ENCODE peak calls at places on chromosomes 2 and 18, in nine cellular contexts. H is A549, W is cardiac muscle cell, A is pancreas, C is fibroblast of lung, J is GM23338, V is thyroid gland, L is fibroblast of mammary gland, T is Peyer's patch. Y is an unnamed sample.

GRCh38 chr2:32852821-32853220 is 93.9 kb upstream of the LTBP1 start:
- DNase-seq in H (no peak), W (no peak), A (no peak), C (peak; percentile 9), J (no peak), V (peak; percentile 57), L (peak; percentile 58), T (no peak), Y (no peak)

GRCh38 chr18:34509163-34509562 is 200.9 kb upstream of the DTNA start:
- DNase-seq in H (no peak), W (no peak), A (no peak), C (no peak), J (no peak), V (no peak), L (no peak), T (no peak), Y (no peak)

GRCh38 chr2:143230506-143231256 is 101.5 kb downstream of the ARHGAP15 start:
- DNase-seq in H (no peak), W (no peak), A (no peak), C (peak; percentile 78), J (peak; percentile 22), V (no peak), L (no peak), T (no peak), Y (no peak)

GRCh38 chr2:219453691-219454131 is 19.1 kb downstream of the SPEG start:
- DNase-seq in H (no peak), W (peak; percentile 60), A (no peak), C (peak; percentile 98), J (peak; percentile 27), V (peak; percentile 21), L (peak; percentile 81), T (no peak), Y (no peak)

GRCh38 chr2:234304945-234305344 is 191.9 kb downstream of the ARL4C start:
- DNase-seq in H (peak; percentile 48), W (peak; percentile 13), A (no peak), C (peak; percentile 56), J (peak; percentile 61), V (no peak), L (peak; percentile 45), T (no peak), Y (no peak)

GRCh38 chr2:174931724-174932123 is 73.5 kb downstream of the CHN1 start:
- DNase-seq in H (no peak), W (no peak), A (no peak), C (peak; percentile 90), J (peak; percentile 40), V (no peak), L (peak; percentile 41), T (no peak), Y (no peak)

GRCh38 chr2:23434721-23435121 is 49.7 kb downstream of the KLHL29 start:
- DNase-seq in H (no peak), W (no peak), A (no peak), C (no peak), J (no peak), V (no peak), L (no peak), T (no peak), Y (no peak)

GRCh38 chr2:74849228-74849892 is 15.4 kb downstream of the HK2 start:
- DNase-seq in H (no peak), W (no peak), A (peak; percentile 51), C (peak; percentile 33), J (peak; percentile 77), V (no peak), L (no peak), T (peak; percentile 76), Y (no peak)

GRCh38 chr2:231348703-231349373 is 46.7 kb upstream of the B3GNT7 start:
- DNase-seq in H (no peak), W (no peak), A (no peak), C (no peak), J (no peak), V (no peak), L (no peak), T (peak; percentile 5), Y (no peak)

GRCh38 chr18:13578400-13578799 is 148.0 kb downstream of the FAM210A start:
- DNase-seq in H (no peak), W (no peak), A (no peak), C (no peak), J (no peak), V (no peak), L (no peak), T (peak; percentile 43), Y (no peak)

GRCh38 chr2:198097628-198098027 is 293.2 kb downstream of the PLCL1 start:
- DNase-seq in H (no peak), W (no peak), A (no peak), C (no peak), J (no peak), V (no peak), L (no peak), T (no peak), Y (no peak)

GRCh38 chr2:210310550-210310949 is 4.4 kb downstream of the MYL1 start:
- DNase-seq in H (no peak), W (peak; percentile 33), A (no peak), C (no peak), J (no peak), V (no peak), L (no peak), T (no peak), Y (no peak)

GRCh38 chr18:35835366-35835765 is 137.1 kb upstream of the RMP24 start:
- DNase-seq in H (no peak), W (no peak), A (no peak), C (no peak), J (no peak), V (no peak), L (no peak), T (no peak), Y (no peak)

GRCh38 chr2:199405241-199405640 is 52.5 kb downstream of the SATB2 start:
- DNase-seq in H (no peak), W (peak; percentile 17), A (no peak), C (no peak), J (peak; percentile 90), V (no peak), L (peak; percentile 41), T (no peak), Y (no peak)

GRCh38 chr2:174442546-174443510 is 44.0 kb downstream of the GPR155 start:
- DNase-seq in H (peak; percentile 15), W (no peak), A (no peak), C (peak; percentile 88), J (peak; percentile 20), V (no peak), L (peak; percentile 74), T (no peak), Y (peak; percentile 24)

GRCh38 chr2:71455741-71456569 is 2.6 kb downstream of the DYSF start:
- DNase-seq in H (no peak), W (peak; percentile 90), A (no peak), C (peak; percentile 48), J (peak; percentile 78), V (no peak), L (no peak), T (no peak), Y (no peak)

GRCh38 chr18:44742741-44743311 is 62.1 kb downstream of the SETBP1 start:
- DNase-seq in H (no peak), W (no peak), A (peak; percentile 52), C (peak; percentile 80), J (peak; percentile 5), V (peak; percentile 59), L (peak; percentile 80), T (no peak), Y (no peak)

GRCh38 chr18:32110005-32110404 is 18.3 kb downstream of the RNF138 start:
- DNase-seq in H (no peak), W (no peak), A (no peak), C (no peak), J (no peak), V (no peak), L (no peak), T (no peak), Y (no peak)

GRCh38 chr2:129388870-129389269 is 590.6 kb upstream of the RAB6C start:
- DNase-seq in H (no peak), W (no peak), A (no peak), C (no peak), J (no peak), V (no peak), L (no peak), T (no peak), Y (no peak)

GRCh38 chr18:52341617-52342381 is 1.8 kb downstream of the DCC start:
- DNase-seq in H (no peak), W (peak; percentile 54), A (no peak), C (peak; percentile 14), J (peak; percentile 66), V (no peak), L (no peak), T (no peak), Y (no peak)

DNA sequence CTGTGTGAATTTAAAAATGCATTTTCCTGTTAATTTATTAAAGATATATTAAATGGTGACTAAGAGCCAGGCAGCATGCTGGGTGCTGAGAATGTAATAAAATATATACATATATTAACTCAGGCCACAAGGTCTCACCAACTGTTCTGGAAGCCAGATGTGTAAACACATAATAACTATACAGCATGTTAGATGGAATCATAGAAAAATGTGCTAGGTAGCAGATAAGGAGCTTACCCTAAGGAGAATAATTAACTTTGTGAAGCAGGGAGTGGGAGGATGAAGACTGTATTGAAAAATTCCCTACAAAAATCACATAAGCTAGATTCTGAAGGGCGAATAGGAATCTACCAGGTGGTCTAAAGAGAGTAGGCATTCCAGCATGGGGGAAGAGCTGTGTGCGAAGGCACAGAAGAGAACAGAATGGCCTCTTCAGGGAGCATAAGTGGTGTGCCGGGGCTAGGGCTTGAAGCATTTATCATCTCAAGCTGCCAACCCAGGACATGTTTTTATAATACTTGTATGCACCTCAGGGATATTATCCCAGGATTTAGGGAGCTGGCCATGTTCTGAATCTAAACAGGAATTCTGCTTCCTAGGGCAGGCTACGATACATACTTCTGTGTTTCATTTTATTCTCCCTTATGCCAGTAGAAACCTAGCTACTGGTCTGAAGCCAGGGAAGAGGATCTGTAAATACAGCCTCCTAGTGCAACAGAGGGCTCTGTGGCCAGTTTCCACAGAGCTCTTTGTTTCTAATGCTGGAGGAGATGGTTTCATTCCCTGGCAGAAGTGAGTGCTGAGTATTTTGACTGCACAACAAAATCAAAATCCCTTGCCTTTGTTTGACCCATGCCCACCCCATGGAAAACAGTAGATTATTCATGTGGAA is 56.7 kb downstream of the NEMP2 start:
- DNase-seq in H (no peak), W (no peak), A (no peak), C (peak; percentile 8), J (no peak), V (peak; percentile 60), L (no peak), T (no peak), Y (no peak)
- H3K4me3 ChIP-seq in H (no peak overlapping the region), W (no peak overlapping the region), A (no peak overlapping the region), C (no peak overlapping the region), J (no peak overlapping the region), V (no peak overlapping the region), L (no peak overlapping the region), T (no peak overlapping the region), Y (no peak overlapping the region)

GRCh38 chr2:237488295-237488694 is 1.2 kb downstream of the MLPH start:
- DNase-seq in H (no peak), W (no peak), A (no peak), C (peak; percentile 32), J (no peak), V (peak; percentile 32), L (peak; percentile 28), T (no peak), Y (no peak)
- H3K4me3 ChIP-seq in H (peak overlapping the region; percentile 86), W (no peak overlapping the region), A (no peak overlapping the region), C (no peak overlapping the region), J (no peak overlapping the region), V (no peak overlapping the region), L (peak overlapping the region; percentile 75), T (peak overlapping the region; percentile 53), Y (no peak overlapping the region)

GRCh38 chr2:105339414-105339813 is 2.1 kb downstream of the C2orf49 start:
- DNase-seq in H (no peak), W (no peak), A (no peak), C (no peak), J (no peak), V (no peak), L (no peak), T (no peak), Y (no peak)
- H3K4me3 ChIP-seq in H (no peak overlapping the region), W (no peak overlapping the region), A (no peak overlapping the region), C (peak overlapping the region; percentile 93), J (no peak overlapping the region), V (no peak overlapping the region), L (no peak overlapping the region), T (no peak overlapping the region), Y (no peak overlapping the region)

GRCh38 chr2:241088376-241088775 is 13.7 kb downstream of the MTERF4 start:
- DNase-seq in H (no peak), W (no peak), A (no peak), C (no peak), J (no peak), V (no peak), L (no peak), T (no peak), Y (no peak)
- H3K4me3 ChIP-seq in H (no peak overlapping the region), W (no peak overlapping the region), A (no peak overlapping the region), C (no peak overlapping the region), J (no peak overlapping the region), V (no peak overlapping the region), L (no peak overlapping the region), T (no peak overlapping the region), Y (no peak overlapping the region)